ENCODE peak calls at places on chromosomes 7 and 10, in four cellular contexts. Q is uterus, Y is islet precursor cell, A is GM12865. P is an unnamed sample.

GRCh38 chr7:29332027-29332806 is 137.6 kb downstream of the CHN2 start:
- DNase-seq in Q (peak; percentile 20), Y (no peak), A (no peak), P (no peak)

GRCh38 chr7:147535619-147536200 is 1054.9 kb upstream of the C7orf33 start:
- DNase-seq in Q (no peak), Y (no peak), A (no peak), P (no peak)

GRCh38 chr10:33248638-33249037 is 85.8 kb downstream of the NRP1 start:
- DNase-seq in Q (no peak), Y (no peak), A (peak; percentile 9), P (no peak)

GRCh38 chr7:4051696-4052095 is 630.4 kb upstream of the FOXK1 start:
- DNase-seq in Q (no peak), Y (no peak), A (no peak), P (no peak)

GRCh38 chr7:140669352-140669751 is 3.4 kb upstream of the ADCK2 start:
- DNase-seq in Q (no peak), Y (no peak), A (no peak), P (no peak)

GRCh38 chr7:97844036-97844435 is 28.2 kb downstream of the ASNS start:
- DNase-seq in Q (no peak), Y (no peak), A (no peak), P (no peak)

GRCh38 chr10:7432884-7433726 is 22.3 kb upstream of the SFMBT2 start:
- DNase-seq in Q (no peak), Y (no peak), A (no peak), P (peak; percentile 8)

GRCh38 chr10:6321880-6322279 is 119.1 kb downstream of the PFKFB3 start:
- DNase-seq in Q (no peak), Y (no peak), A (no peak), P (no peak)

GRCh38 chr7:46315891-46316290 is 394.8 kb upstream of the IGFBP3 start:
- DNase-seq in Q (no peak), Y (no peak), A (no peak), P (no peak)

GRCh38 chr10:35335718-35336083 is 608 bp upstream of the CCNY start:
- DNase-seq in Q (no peak), Y (no peak), A (peak; percentile 56), P (no peak)

GRCh38 chr7:107152011-107152410 is 16.8 kb upstream of the HBP1 start:
- DNase-seq in Q (no peak), Y (no peak), A (no peak), P (no peak)

GRCh38 chr10:75234683-75235374 is 928 bp downstream of the COMTD1 start:
- DNase-seq in Q (peak; percentile 39), Y (peak; percentile 84), A (peak; percentile 78), P (peak; percentile 32)

GRCh38 chr7:131476740-131477139 is 79.7 kb downstream of the PODXL start:
- DNase-seq in Q (no peak), Y (no peak), A (no peak), P (no peak)

GRCh38 chr7:36607741-36608140 is 116.6 kb downstream of the AOAH start:
- DNase-seq in Q (no peak), Y (peak; percentile 44), A (no peak), P (peak; percentile 52)

GRCh38 chr7:22208806-22209205 is 148.1 kb downstream of the RAPGEF5 start:
- DNase-seq in Q (no peak), Y (no peak), A (no peak), P (no peak)

GRCh38 chr7:40329601-40330153 is 194.9 kb downstream of the SUGCT start:
- DNase-seq in Q (no peak), Y (no peak), A (peak; percentile 58), P (peak; percentile 86)

GRCh38 chr7:142303650-142304049 is 45.8 kb upstream of the PRSS58 start:
- DNase-seq in Q (no peak), Y (no peak), A (peak; percentile 20), P (no peak)

GRCh38 chr10:30988831-30989458 is 42.7 kb downstream of the ZNF438 start:
- DNase-seq in Q (no peak), Y (no peak), A (no peak), P (no peak)

P was measured in G401.